ENCODE peak calls at places on chromosomes 2 and 18, in six cellular contexts. One of them, this sample, is unnamed.

GRCh38 chr2:74703373-74703772 is 49.3 kb downstream of the SEMA4F start:
- DNase-seq in tibial artery: peak; percentile 41
- DNase-seq in stimulated activated CD8-positive, alpha-beta memory T cell treated with anti-CD3 and anti-CD28 coated beads, Interleukin-4, amount 100 ng/mL, for 24 hours: no peak
- DNase-seq in glomerular endothelial cell: no peak
- DNase-seq in stimulated activated naive B cell treated with anti-CD40 and anti-IgM and Interleukin-4, amounts not matched to agents 10 μg/mL and 1 μg/mL and 100 μg/mL, for 72 hours: no peak
- DNase-seq in GM12878: no peak
- DNase-seq in this sample: no peak

GRCh38 chr18:69943021-69943420 is 4.7 kb downstream of the CD226 start:
- DNase-seq in tibial artery: no peak
- DNase-seq in stimulated activated CD8-positive, alpha-beta memory T cell treated with anti-CD3 and anti-CD28 coated beads, Interleukin-4, amount 100 ng/mL, for 24 hours: no peak
- DNase-seq in glomerular endothelial cell: no peak
- DNase-seq in stimulated activated naive B cell treated with anti-CD40 and anti-IgM and Interleukin-4, amounts not matched to agents 10 μg/mL and 1 μg/mL and 100 μg/mL, for 72 hours: no peak
- DNase-seq in GM12878: no peak
- DNase-seq in this sample: no peak

GRCh38 chr2:11213090-11213638 is 57.9 kb downstream of the SLC66A3 start:
- DNase-seq in tibial artery: no peak
- DNase-seq in stimulated activated CD8-positive, alpha-beta memory T cell treated with anti-CD3 and anti-CD28 coated beads, Interleukin-4, amount 100 ng/mL, for 24 hours: no peak
- DNase-seq in glomerular endothelial cell: no peak
- DNase-seq in stimulated activated naive B cell treated with anti-CD40 and anti-IgM and Interleukin-4, amounts not matched to agents 10 μg/mL and 1 μg/mL and 100 μg/mL, for 72 hours: no peak
- DNase-seq in GM12878: no peak
- DNase-seq in this sample: no peak

GRCh38 chr18:2486426-2486825 is 84.9 kb downstream of the METTL4 start:
- DNase-seq in tibial artery: no peak
- DNase-seq in stimulated activated CD8-positive, alpha-beta memory T cell treated with anti-CD3 and anti-CD28 coated beads, Interleukin-4, amount 100 ng/mL, for 24 hours: no peak
- DNase-seq in glomerular endothelial cell: no peak
- DNase-seq in stimulated activated naive B cell treated with anti-CD40 and anti-IgM and Interleukin-4, amounts not matched to agents 10 μg/mL and 1 μg/mL and 100 μg/mL, for 72 hours: no peak
- DNase-seq in GM12878: no peak
- DNase-seq in this sample: no peak

GRCh38 chr18:8615397-8616025 is 6.3 kb downstream of the RAB12 start:
- DNase-seq in tibial artery: peak; percentile 36
- DNase-seq in stimulated activated CD8-positive, alpha-beta memory T cell treated with anti-CD3 and anti-CD28 coated beads, Interleukin-4, amount 100 ng/mL, for 24 hours: no peak
- DNase-seq in glomerular endothelial cell: no peak
- DNase-seq in stimulated activated naive B cell treated with anti-CD40 and anti-IgM and Interleukin-4, amounts not matched to agents 10 μg/mL and 1 μg/mL and 100 μg/mL, for 72 hours: no peak
- DNase-seq in GM12878: no peak
- DNase-seq in this sample: no peak

GRCh38 chr18:75376004-75376403 is 51.5 kb downstream of the SMIM21 start:
- DNase-seq in tibial artery: no peak
- DNase-seq in stimulated activated CD8-positive, alpha-beta memory T cell treated with anti-CD3 and anti-CD28 coated beads, Interleukin-4, amount 100 ng/mL, for 24 hours: no peak
- DNase-seq in glomerular endothelial cell: no peak
- DNase-seq in stimulated activated naive B cell treated with anti-CD40 and anti-IgM and Interleukin-4, amounts not matched to agents 10 μg/mL and 1 μg/mL and 100 μg/mL, for 72 hours: no peak
- DNase-seq in GM12878: no peak
- DNase-seq in this sample: no peak

GRCh38 chr2:217604527-217605279 is 398.1 kb downstream of the TNS1 start:
- DNase-seq in tibial artery: no peak
- DNase-seq in stimulated activated CD8-positive, alpha-beta memory T cell treated with anti-CD3 and anti-CD28 coated beads, Interleukin-4, amount 100 ng/mL, for 24 hours: no peak
- DNase-seq in glomerular endothelial cell: no peak
- DNase-seq in stimulated activated naive B cell treated with anti-CD40 and anti-IgM and Interleukin-4, amounts not matched to agents 10 μg/mL and 1 μg/mL and 100 μg/mL, for 72 hours: no peak
- DNase-seq in GM12878: no peak
- DNase-seq in this sample: no peak

GRCh38 chr18:48676346-48676745 is 137.5 kb downstream of the CTIF start:
- DNase-seq in tibial artery: peak; percentile 25
- DNase-seq in stimulated activated CD8-positive, alpha-beta memory T cell treated with anti-CD3 and anti-CD28 coated beads, Interleukin-4, amount 100 ng/mL, for 24 hours: no peak
- DNase-seq in glomerular endothelial cell: no peak
- DNase-seq in stimulated activated naive B cell treated with anti-CD40 and anti-IgM and Interleukin-4, amounts not matched to agents 10 μg/mL and 1 μg/mL and 100 μg/mL, for 72 hours: no peak
- DNase-seq in GM12878: no peak
- DNase-seq in this sample: no peak

GRCh38 chr18:25248755-25249154 is 103.2 kb downstream of the ZNF521 start:
- DNase-seq in tibial artery: no peak
- DNase-seq in stimulated activated CD8-positive, alpha-beta memory T cell treated with anti-CD3 and anti-CD28 coated beads, Interleukin-4, amount 100 ng/mL, for 24 hours: no peak
- DNase-seq in glomerular endothelial cell: no peak
- DNase-seq in stimulated activated naive B cell treated with anti-CD40 and anti-IgM and Interleukin-4, amounts not matched to agents 10 μg/mL and 1 μg/mL and 100 μg/mL, for 72 hours: no peak
- DNase-seq in GM12878: no peak
- DNase-seq in this sample: no peak

GRCh38 chr2:134137182-134137595 is 116.7 kb upstream of the MGAT5 start:
- DNase-seq in tibial artery: peak; percentile 24
- DNase-seq in stimulated activated CD8-positive, alpha-beta memory T cell treated with anti-CD3 and anti-CD28 coated beads, Interleukin-4, amount 100 ng/mL, for 24 hours: no peak
- DNase-seq in glomerular endothelial cell: no peak
- DNase-seq in stimulated activated naive B cell treated with anti-CD40 and anti-IgM and Interleukin-4, amounts not matched to agents 10 μg/mL and 1 μg/mL and 100 μg/mL, for 72 hours: no peak
- DNase-seq in GM12878: no peak
- DNase-seq in this sample: no peak

GRCh38 chr2:54457326-54458023 is 1.3 kb downstream of the SPTBN1 start:
- DNase-seq in tibial artery: peak; percentile 30
- DNase-seq in stimulated activated CD8-positive, alpha-beta memory T cell treated with anti-CD3 and anti-CD28 coated beads, Interleukin-4, amount 100 ng/mL, for 24 hours: no peak
- DNase-seq in glomerular endothelial cell: no peak
- DNase-seq in stimulated activated naive B cell treated with anti-CD40 and anti-IgM and Interleukin-4, amounts not matched to agents 10 μg/mL and 1 μg/mL and 100 μg/mL, for 72 hours: peak; percentile 1
- DNase-seq in GM12878: no peak
- DNase-seq in this sample: peak; percentile 43

GRCh38 chr2:225615514-225615913 is 216.0 kb downstream of the NYAP2 start:
- DNase-seq in tibial artery: no peak
- DNase-seq in stimulated activated CD8-positive, alpha-beta memory T cell treated with anti-CD3 and anti-CD28 coated beads, Interleukin-4, amount 100 ng/mL, for 24 hours: no peak
- DNase-seq in glomerular endothelial cell: no peak
- DNase-seq in stimulated activated naive B cell treated with anti-CD40 and anti-IgM and Interleukin-4, amounts not matched to agents 10 μg/mL and 1 μg/mL and 100 μg/mL, for 72 hours: no peak
- DNase-seq in GM12878: no peak
- DNase-seq in this sample: no peak

GRCh38 chr2:98787700-98788099 is 56.8 kb upstream of the MGAT4A start:
- DNase-seq in tibial artery: no peak
- DNase-seq in stimulated activated CD8-positive, alpha-beta memory T cell treated with anti-CD3 and anti-CD28 coated beads, Interleukin-4, amount 100 ng/mL, for 24 hours: no peak
- DNase-seq in glomerular endothelial cell: no peak
- DNase-seq in stimulated activated naive B cell treated with anti-CD40 and anti-IgM and Interleukin-4, amounts not matched to agents 10 μg/mL and 1 μg/mL and 100 μg/mL, for 72 hours: no peak
- DNase-seq in GM12878: no peak
- DNase-seq in this sample: no peak

GRCh38 chr2:235611756-235612155 is 117.9 kb downstream of the AGAP1 start:
- DNase-seq in tibial artery: no peak
- DNase-seq in stimulated activated CD8-positive, alpha-beta memory T cell treated with anti-CD3 and anti-CD28 coated beads, Interleukin-4, amount 100 ng/mL, for 24 hours: no peak
- DNase-seq in glomerular endothelial cell: no peak
- DNase-seq in stimulated activated naive B cell treated with anti-CD40 and anti-IgM and Interleukin-4, amounts not matched to agents 10 μg/mL and 1 μg/mL and 100 μg/mL, for 72 hours: no peak
- DNase-seq in GM12878: no peak
- DNase-seq in this sample: no peak

GRCh38 chr2:232626584-232626983 is 6.8 kb upstream of the EFHD1 start:
- DNase-seq in tibial artery: no peak
- DNase-seq in stimulated activated CD8-positive, alpha-beta memory T cell treated with anti-CD3 and anti-CD28 coated beads, Interleukin-4, amount 100 ng/mL, for 24 hours: no peak
- DNase-seq in glomerular endothelial cell: no peak
- DNase-seq in stimulated activated naive B cell treated with anti-CD40 and anti-IgM and Interleukin-4, amounts not matched to agents 10 μg/mL and 1 μg/mL and 100 μg/mL, for 72 hours: no peak
- DNase-seq in GM12878: no peak
- DNase-seq in this sample: no peak